ENCODE peak calls at places on chromosomes 13 and 19, in four cellular contexts. W, U, N and F are unnamed samples.

GRCh38 chr13:72864142-72865035 is 82.5 kb downstream of the PIBF1 start:
- DNase-seq in W (peak; percentile 9), U (peak; percentile 30), N (no peak), F (peak; percentile 45)

GRCh38 chr13:78410164-78410563 is 193.2 kb downstream of the POU4F1 start:
- DNase-seq in W (no peak), U (no peak), N (no peak), F (no peak)

GRCh38 chr19:6088677-6089063 is 21.6 kb downstream of the RFX2 start:
- DNase-seq in W (peak; percentile 28), U (no peak), N (no peak), F (no peak)

GRCh38 chr19:38868551-38868950 is 9.5 kb downstream of the RINL start:
- DNase-seq in W (no peak), U (no peak), N (no peak), F (no peak)

GRCh38 chr19:39599116-39599515 is 3.2 kb upstream of the LGALS13 start:
- DNase-seq in W (peak; percentile 18), U (peak; percentile 18), N (no peak), F (no peak)

GRCh38 chr19:16896913-16897571 is 8.2 kb downstream of the F2RL3 start:
- DNase-seq in W (peak; percentile 99), U (peak; percentile 96), N (no peak), F (peak; percentile 99)

GRCh38 chr13:40121711-40122110 is 466.2 kb downstream of the COG6 start:
- DNase-seq in W (no peak), U (no peak), N (no peak), F (no peak)

GRCh38 chr19:18488838-18489626 is 32.8 kb downstream of the ELL start:
- DNase-seq in W (peak; percentile 48), U (no peak), N (no peak), F (no peak)

GRCh38 chr19:58034476-58034790 is 608 bp downstream of the ZSCAN1 start:
- DNase-seq in W (no peak), U (no peak), N (no peak), F (no peak)

GRCh38 chr13:99226493-99226892 is 25.8 kb downstream of the UBAC2 start:
- DNase-seq in W (no peak), U (no peak), N (no peak), F (no peak)